ENCODE peak calls at places on chromosome 12, in six cellular contexts. S, X, T, G, R and C are unnamed samples.

GRCh38 chr12:14216405-14217294 is 148.8 kb upstream of the ATF7IP start:
- DNase-seq in G (no peak), S (peak; percentile 21), R (no peak), X (no peak), T (no peak), C (no peak)

GRCh38 chr12:12612403-12612802 is 727 bp downstream of the CREBL2 start:
- DNase-seq in T (peak; percentile 42), G (peak; percentile 35), X (peak; percentile 3), S (peak; percentile 78), R (no peak), C (no peak)

GRCh38 chr12:123513805-123514204 is 19.7 kb downstream of the RILPL1 start:
- DNase-seq in S (no peak), X (no peak), G (no peak), R (no peak), T (no peak), C (no peak)

GRCh38 chr12:113908584-113909100 is 57.5 kb downstream of the RBM19 start:
- DNase-seq in R (no peak), X (no peak), G (no peak), S (no peak), T (no peak), C (no peak)

GRCh38 chr12:117863004-117863709 is 105.6 kb downstream of the KSR2 start:
- DNase-seq in R (no peak), S (no peak), X (no peak), G (no peak), T (no peak), C (no peak)

GRCh38 chr12:38906482-38907170 is 1.2 kb upstream of the CPNE8 start:
- DNase-seq in T (peak; percentile 96), S (peak; percentile 92), R (peak; percentile 81), X (peak; percentile 44), G (peak; percentile 88), C (peak; percentile 91)

GRCh38 chr12:120453977-120454376 is 7.7 kb downstream of the GATC start:
- DNase-seq in R (no peak), S (peak; percentile 52), X (no peak), T (peak; percentile 45), G (peak; percentile 42), C (no peak)

GRCh38 chr12:113334786-113335539 is at the start of gene SLC8B1:
- DNase-seq in X (peak; percentile 91), R (peak; percentile 93), G (peak; percentile 83), S (peak; percentile 81), T (peak; percentile 93), C (peak; percentile 92)

GRCh38 chr12:113880337-113880736 is 85.8 kb downstream of the RBM19 start:
- DNase-seq in T (no peak), G (no peak), S (no peak), R (no peak), X (no peak), C (no peak)

GRCh38 chr12:2341871-2342270 is 289.1 kb downstream of the CACNA1C start:
- DNase-seq in S (peak; percentile 60), X (no peak), G (no peak), T (no peak), R (no peak), C (no peak)

GRCh38 chr12:91178139-91178561 is 4.5 kb downstream of the DCN start:
- DNase-seq in G (peak; percentile 3), X (no peak), R (no peak), S (peak; percentile 27), T (no peak), C (no peak)

GRCh38 chr12:81758421-81759214 is 532 bp downstream of the PPFIA2 start:
- DNase-seq in S (peak; percentile 66), R (no peak), G (peak; percentile 5), X (no peak), T (peak; percentile 57), C (no peak)

GRCh38 chr12:128861226-128862016 is 8.1 kb downstream of the GLT1D1 start:
- DNase-seq in R (no peak), S (no peak), X (no peak), T (no peak), G (no peak), C (no peak)

GRCh38 chr12:87344699-87345098 is 684.5 kb downstream of the C12orf50 start:
- DNase-seq in S (peak; percentile 8), T (no peak), G (peak; percentile 4), X (no peak), R (no peak), C (no peak)

GRCh38 chr12:16349132-16349463 is 1.7 kb downstream of the MGST1 start:
- DNase-seq in G (peak; percentile 92), R (peak; percentile 80), X (no peak), S (no peak), T (peak; percentile 6), C (peak; percentile 50)

GRCh38 chr12:75641031-75641780 is 129.8 kb upstream of the KRR1 start:
- DNase-seq in G (peak; percentile 66), X (peak; percentile 14), S (peak; percentile 50), T (no peak), R (no peak), C (no peak)

GRCh38 chr12:109178532-109178931 is 62.1 kb downstream of the ACACB start:
- DNase-seq in G (no peak), S (no peak), R (no peak), X (no peak), T (no peak), C (no peak)

GRCh38 chr12:109179927-109180326 is 63.5 kb downstream of the ACACB start:
- DNase-seq in S (no peak), G (no peak), X (no peak), T (no peak), R (no peak), C (no peak)

GRCh38 chr12:109186993-109187653 is 70.7 kb downstream of the ACACB start:
- DNase-seq in T (no peak), R (no peak), G (no peak), S (no peak), X (no peak), C (no peak)

GRCh38 chr12:109185441-109185840 is 69.1 kb downstream of the ACACB start:
- DNase-seq in R (no peak), T (no peak), S (no peak), G (no peak), X (no peak), C (no peak)

DNA sequence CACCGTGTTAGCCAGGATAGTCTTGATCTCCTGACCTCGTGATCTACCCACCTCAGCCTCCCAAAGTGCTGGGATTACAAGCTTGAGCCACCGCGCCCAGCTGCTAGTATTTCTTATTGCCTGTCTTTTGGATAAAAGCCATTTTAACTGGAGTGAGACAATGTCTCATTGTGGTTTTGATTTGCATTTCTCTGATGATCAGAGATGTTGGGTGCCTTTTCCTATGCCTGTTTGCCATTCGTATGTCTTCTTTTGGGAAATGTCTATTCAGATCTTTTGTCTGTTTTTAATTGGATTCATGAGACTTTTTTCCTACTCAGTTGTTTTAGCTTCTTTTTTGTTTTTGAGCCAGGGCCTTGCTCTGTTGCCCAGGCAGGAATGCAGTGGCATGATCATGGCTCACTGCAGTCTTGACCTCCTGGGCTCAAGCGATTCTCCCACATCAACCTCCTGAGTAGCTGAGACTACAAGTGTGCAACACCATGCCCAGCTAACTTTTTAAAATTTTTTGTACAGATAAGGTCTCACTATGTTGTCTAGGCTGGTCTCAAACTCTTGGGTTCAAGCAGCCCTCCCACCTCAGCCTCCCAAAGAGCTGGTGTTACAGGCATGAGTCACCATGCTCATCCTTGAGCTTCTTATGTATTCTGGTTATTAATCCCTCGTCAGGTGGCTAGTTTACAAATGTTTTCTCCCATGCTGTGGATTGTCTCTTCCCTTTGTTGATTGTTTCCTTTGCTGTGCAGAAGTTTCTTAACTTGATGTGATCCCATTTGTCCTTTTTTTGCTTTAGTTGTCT is 65.9 kb downstream of the ACACB start:
- DNase-seq in S (no peak), R (no peak), T (no peak), G (no peak), X (no peak), C (no peak)
- H3K27ac ChIP-seq in S (no peak overlapping the region), R (no peak overlapping the region), T (no peak overlapping the region), G (no peak overlapping the region), X (no peak overlapping the region), C (no peak overlapping the region)

GRCh38 chr12:45732936-45733335 is 3.4 kb downstream of the ARID2 start:
- DNase-seq in X (no peak), S (no peak), G (no peak), R (no peak), T (no peak), C (no peak)
- H3K27ac ChIP-seq in X (peak overlapping the region; percentile 47), S (no peak overlapping the region), G (no peak overlapping the region), R (peak overlapping the region; percentile 100), T (no peak overlapping the region), C (peak overlapping the region; percentile 100)

GRCh38 chr12:6829532-6830220 is 1.5 kb downstream of the P3H3 start:
- DNase-seq in G (peak; percentile 52), T (peak; percentile 65), R (no peak), X (no peak), S (peak; percentile 63), C (no peak)

GRCh38 chr12:6827982-6828670 is at the start of gene P3H3:
- DNase-seq in G (peak; percentile 60), X (no peak), T (peak; percentile 70), S (peak; percentile 76), R (no peak), C (no peak)

GRCh38 chr12:6830286-6830892 is 2.2 kb downstream of the P3H3 start:
- DNase-seq in S (no peak), G (no peak), X (no peak), T (no peak), R (no peak), C (no peak)

GRCh38 chr12:6827437-6827894 is 741 bp upstream of the P3H3 start:
- DNase-seq in X (no peak), R (peak; percentile 95), G (peak; percentile 84), T (peak; percentile 91), S (peak; percentile 95), C (peak; percentile 88)

DNA sequence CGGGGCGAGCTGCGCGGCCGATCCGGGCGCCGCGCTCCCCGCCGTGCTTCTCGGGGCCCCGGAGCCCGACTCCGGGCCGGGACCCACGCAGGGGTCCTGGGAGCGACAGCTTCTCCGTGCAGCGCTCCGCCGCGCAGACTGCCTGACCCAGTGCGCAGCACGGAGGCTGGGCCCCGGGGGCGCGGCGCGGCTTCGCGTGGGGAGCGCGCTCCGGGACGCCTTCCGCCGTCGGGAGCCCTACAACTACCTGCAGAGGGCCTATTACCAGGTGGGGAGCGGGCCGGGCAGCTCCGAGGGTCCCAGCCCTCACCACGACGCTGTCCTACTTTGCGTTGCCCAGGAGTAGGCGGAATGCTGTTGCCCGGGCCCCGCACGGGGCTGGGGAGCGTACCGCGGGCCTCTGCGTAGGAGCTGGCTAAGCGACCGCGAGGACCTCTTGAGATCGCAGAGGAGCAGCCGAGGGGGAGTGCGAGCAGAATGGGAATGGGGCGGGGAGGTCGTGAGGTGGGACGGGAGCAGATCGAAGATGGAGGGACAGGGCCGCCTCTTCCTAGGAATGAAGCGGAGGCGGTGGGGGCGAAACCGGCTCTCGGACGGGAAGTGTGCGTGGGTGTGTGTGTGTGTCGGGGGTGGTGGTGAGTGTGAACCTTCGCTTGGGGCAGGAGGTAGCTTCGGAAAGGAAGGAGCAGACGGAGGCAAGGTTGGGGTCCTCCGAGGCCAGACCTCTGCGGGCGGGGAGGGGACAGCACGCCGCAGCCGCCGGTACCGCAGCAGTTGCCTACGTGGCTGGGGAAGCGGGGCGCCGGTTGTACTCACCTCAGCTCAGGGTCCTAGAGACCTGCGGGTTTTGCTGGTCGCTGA is 694 bp downstream of the P3H3 start:
- DNase-seq in R (no peak), S (peak; percentile 33), G (peak; percentile 47), X (peak; percentile 19), T (peak; percentile 72), C (peak; percentile 58)
- H3K27ac ChIP-seq in R (peak overlapping the region; percentile 90), S (peak overlapping the region; percentile 84), G (peak overlapping the region; percentile 96), X (peak overlapping the region; percentile 38), T (no peak overlapping the region), C (peak overlapping the region; percentile 92)

DNA sequence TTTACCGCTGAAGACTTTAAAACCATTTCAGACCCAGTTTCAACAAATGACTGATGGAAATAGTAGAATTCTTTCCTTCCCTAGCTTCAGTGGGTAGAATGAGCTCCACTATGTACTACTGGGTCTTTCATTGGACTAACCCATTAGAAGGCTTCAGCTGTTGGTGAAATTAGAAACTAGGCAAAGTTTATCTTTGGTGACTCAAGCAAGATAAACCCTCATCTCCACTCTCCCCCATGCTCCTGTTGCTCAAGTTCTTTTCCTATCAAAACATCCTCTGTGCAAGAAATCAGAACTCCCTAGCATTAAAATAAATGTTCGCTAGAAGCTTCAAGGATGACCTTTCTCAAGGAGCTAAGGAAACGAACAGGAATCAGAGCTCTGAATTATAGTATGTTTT is 159.2 kb downstream of the PAWR start:
- DNase-seq in X (no peak), G (peak; percentile 41), S (no peak), T (no peak), R (no peak), C (no peak)
- H3K27ac ChIP-seq in X (no peak overlapping the region), G (peak overlapping the region; percentile 51), S (no peak overlapping the region), T (no peak overlapping the region), R (no peak overlapping the region), C (no peak overlapping the region)